ENCODE peak calls at places on chromosomes 13 and 19, in five cellular contexts. Y, P, U, M and K are unnamed samples.

GRCh38 chr13:99311748-99312492 is 4.7 kb upstream of the GPR183 start:
- DNase-seq in Y (no peak), P (no peak), U (no peak), M (no peak), K (no peak)

GRCh38 chr19:12838182-12838890 is at the start of gene MAST1:
- DNase-seq in Y (peak), P (peak), U (no peak), M (no peak), K (no peak)

GRCh38 chr13:48985751-48986150 is 10.0 kb downstream of the FNDC3A start:
- DNase-seq in Y (peak), P (no peak), U (no peak), M (no peak), K (no peak)

GRCh38 chr13:114164027-114164426 is 15.0 kb upstream of the CFAP97D2 start:
- DNase-seq in Y (no peak), P (no peak), U (no peak), M (no peak), K (no peak)

GRCh38 chr13:20136781-20137703 is 23.8 kb downstream of the GJA3 start:
- DNase-seq in Y (no peak), P (peak), U (no peak), M (no peak), K (no peak)

GRCh38 chr13:48624858-48625257 is 28.9 kb upstream of the CYSLTR2 start:
- DNase-seq in Y (no peak), P (no peak), U (no peak), M (no peak), K (no peak)

GRCh38 chr19:35608250-35608649 is 4.3 kb upstream of the HAUS5 start:
- DNase-seq in Y (no peak), P (no peak), U (no peak), M (no peak), K (no peak)

GRCh38 chr13:37651891-37652290 is 53.3 kb upstream of the POSTN start:
- DNase-seq in Y (no peak), P (no peak), U (peak), M (no peak), K (no peak)

GRCh38 chr19:6424190-6424938 is at the start of gene KHSRP:
- DNase-seq in Y (peak), P (peak), U (no peak), M (no peak), K (no peak)